ENCODE peak calls at places on chromosomes 6 and 20, in nine cellular contexts. I is HCT116; J is astrocyte of the cerebellum; D is islet precursor cell; O is stimulated activated naive CD4-positive, alpha-beta T cell; L is aorta; V is stimulated activated CD8-positive, alpha-beta memory T cell treated with anti-CD3 and anti-CD28 coated beads, Interleukin-4, amount 100 ng/mL, for 4 hours; E is ecto neural progenitor cell; N is A172. Y is an unnamed sample.

GRCh38 chr6:158406736-158407135 is 94.5 kb downstream of the TULP4 start:
- DNase-seq in V (no peak), J (no peak), E (no peak), L (no peak), N (no peak), D (no peak), O (no peak), I (no peak), Y (no peak)

GRCh38 chr6:142088858-142089216 is 43.9 kb upstream of the GJE1 start:
- DNase-seq in E (peak), N (peak), O (no peak), D (peak), J (peak), L (no peak), I (no peak), V (no peak), Y (peak)

GRCh38 chr6:30830438-30830837 is 53.9 kb upstream of the DDR1 start:
- DNase-seq in I (no peak), V (no peak), J (no peak), O (no peak), N (no peak), E (no peak), D (no peak), L (no peak), Y (no peak)

GRCh38 chr20:910132-910839 is 5.8 kb downstream of the ANGPT4 start:
- DNase-seq in N (no peak), E (no peak), V (no peak), I (no peak), L (peak), O (no peak), J (no peak), D (no peak), Y (no peak)

GRCh38 chr20:1945134-1945618 is 48.7 kb downstream of the PDYN start:
- DNase-seq in D (peak), O (no peak), L (peak), E (no peak), N (no peak), I (no peak), J (no peak), V (no peak), Y (no peak)

GRCh38 chr6:148440021-148440420 is 97.4 kb downstream of the SASH1 start:
- DNase-seq in I (no peak), J (no peak), O (no peak), N (no peak), V (no peak), D (no peak), E (no peak), L (no peak), Y (no peak)

GRCh38 chr20:9258891-9259290 is 190.0 kb downstream of the PLCB4 start:
- DNase-seq in N (no peak), E (no peak), L (no peak), V (no peak), J (no peak), O (no peak), I (no peak), D (no peak), Y (no peak)

GRCh38 chr6:69732640-69733039 is 64.2 kb downstream of the LMBRD1 start:
- DNase-seq in N (peak), I (no peak), J (no peak), O (no peak), E (no peak), L (no peak), V (no peak), D (no peak), Y (no peak)

GRCh38 chr6:142395768-142396231 is 94.0 kb downstream of the ADGRG6 start:
- DNase-seq in L (no peak), O (no peak), N (no peak), J (no peak), I (no peak), D (no peak), V (no peak), E (no peak), Y (no peak)

GRCh38 chr6:36596359-36596758 is 2.2 kb downstream of the SRSF3 start:
- DNase-seq in I (no peak), V (no peak), D (no peak), E (no peak), J (no peak), O (peak), L (no peak), N (no peak), Y (no peak)

Y was measured in kidney glomerular epithelial cell.